ENCODE peak calls at places on chromosomes 12 and 14, in ten cellular contexts. One of them, this sample, is unnamed.

GRCh38 chr14:104297313-104297704 is 158.9 kb downstream of the KIF26A start:
- DNase-seq in right atrium auricular region: no peak
- DNase-seq in pancreas: no peak
- DNase-seq in fibroblast of pulmonary artery: no peak
- DNase-seq in nephron progenitor cell: no peak
- DNase-seq in fibroblast of mammary gland: no peak
- DNase-seq in lower leg skin: no peak
- DNase-seq in GM13976: no peak
- DNase-seq in AG09319: no peak
- DNase-seq in PC-3: no peak
- DNase-seq in this sample: no peak

GRCh38 chr14:68853749-68854148 is 60.9 kb upstream of the ZFP36L1 start:
- DNase-seq in right atrium auricular region: peak; percentile 46
- DNase-seq in pancreas: no peak
- DNase-seq in fibroblast of pulmonary artery: no peak
- DNase-seq in nephron progenitor cell: no peak
- DNase-seq in fibroblast of mammary gland: no peak
- DNase-seq in lower leg skin: no peak
- DNase-seq in GM13976: no peak
- DNase-seq in AG09319: no peak
- DNase-seq in PC-3: peak; percentile 49
- DNase-seq in this sample: no peak

GRCh38 chr14:52283099-52283498 is 15.6 kb downstream of the PTGDR start:
- DNase-seq in right atrium auricular region: no peak
- DNase-seq in pancreas: no peak
- DNase-seq in fibroblast of pulmonary artery: no peak
- DNase-seq in nephron progenitor cell: no peak
- DNase-seq in fibroblast of mammary gland: no peak
- DNase-seq in lower leg skin: no peak
- DNase-seq in GM13976: no peak
- DNase-seq in AG09319: no peak
- DNase-seq in PC-3: peak; percentile 19
- DNase-seq in this sample: no peak

GRCh38 chr14:75088566-75089373 is 19.3 kb downstream of the ZC2HC1C start:
- DNase-seq in right atrium auricular region: no peak
- DNase-seq in pancreas: no peak
- DNase-seq in fibroblast of pulmonary artery: peak; percentile 76
- DNase-seq in nephron progenitor cell: peak; percentile 56
- DNase-seq in fibroblast of mammary gland: peak; percentile 63
- DNase-seq in lower leg skin: peak; percentile 49
- DNase-seq in GM13976: peak; percentile 60
- DNase-seq in AG09319: no peak
- DNase-seq in PC-3: peak; percentile 84
- DNase-seq in this sample: no peak

GRCh38 chr14:83777516-83777915 is 1752.4 kb upstream of the FLRT2 start:
- DNase-seq in right atrium auricular region: no peak
- DNase-seq in pancreas: no peak
- DNase-seq in fibroblast of pulmonary artery: no peak
- DNase-seq in nephron progenitor cell: no peak
- DNase-seq in fibroblast of mammary gland: no peak
- DNase-seq in lower leg skin: no peak
- DNase-seq in GM13976: no peak
- DNase-seq in AG09319: no peak
- DNase-seq in PC-3: no peak
- DNase-seq in this sample: no peak

GRCh38 chr14:61566537-61567225 is 128.6 kb upstream of the HIF1A start:
- DNase-seq in right atrium auricular region: peak; percentile 51
- DNase-seq in pancreas: no peak
- DNase-seq in fibroblast of pulmonary artery: peak; percentile 71
- DNase-seq in nephron progenitor cell: no peak
- DNase-seq in fibroblast of mammary gland: peak; percentile 92
- DNase-seq in lower leg skin: no peak
- DNase-seq in GM13976: no peak
- DNase-seq in AG09319: no peak
- DNase-seq in PC-3: peak; percentile 78
- DNase-seq in this sample: no peak

GRCh38 chr12:32947203-32947795 is 50.7 kb upstream of the PKP2 start:
- DNase-seq in right atrium auricular region: no peak
- DNase-seq in pancreas: no peak
- DNase-seq in fibroblast of pulmonary artery: peak; percentile 31
- DNase-seq in nephron progenitor cell: no peak
- DNase-seq in fibroblast of mammary gland: peak; percentile 2
- DNase-seq in lower leg skin: no peak
- DNase-seq in GM13976: no peak
- DNase-seq in AG09319: no peak
- DNase-seq in PC-3: peak; percentile 72
- DNase-seq in this sample: no peak

GRCh38 chr12:45966486-45966885 is 23.9 kb downstream of the SCAF11 start:
- DNase-seq in right atrium auricular region: no peak
- DNase-seq in pancreas: no peak
- DNase-seq in fibroblast of pulmonary artery: peak; percentile 83
- DNase-seq in nephron progenitor cell: no peak
- DNase-seq in fibroblast of mammary gland: peak; percentile 56
- DNase-seq in lower leg skin: no peak
- DNase-seq in GM13976: no peak
- DNase-seq in AG09319: no peak
- DNase-seq in PC-3: no peak
- DNase-seq in this sample: no peak

GRCh38 chr12:47602949-47603558 is 102.8 kb downstream of the RPAP3 start:
- DNase-seq in right atrium auricular region: no peak
- DNase-seq in pancreas: no peak
- DNase-seq in fibroblast of pulmonary artery: no peak
- DNase-seq in nephron progenitor cell: no peak
- DNase-seq in fibroblast of mammary gland: no peak
- DNase-seq in lower leg skin: no peak
- DNase-seq in GM13976: no peak
- DNase-seq in AG09319: no peak
- DNase-seq in PC-3: no peak
- DNase-seq in this sample: no peak

GRCh38 chr12:124764870-124765570 is 98.6 kb downstream of the SCARB1 start:
- DNase-seq in right atrium auricular region: no peak
- DNase-seq in pancreas: no peak
- DNase-seq in fibroblast of pulmonary artery: peak; percentile 96
- DNase-seq in nephron progenitor cell: no peak
- DNase-seq in fibroblast of mammary gland: peak; percentile 99
- DNase-seq in lower leg skin: peak; percentile 78
- DNase-seq in GM13976: no peak
- DNase-seq in AG09319: peak; percentile 99
- DNase-seq in PC-3: no peak
- DNase-seq in this sample: no peak

GRCh38 chr12:39798977-39799376 is 179.4 kb upstream of the ABCD2 start:
- DNase-seq in right atrium auricular region: no peak
- DNase-seq in pancreas: no peak
- DNase-seq in fibroblast of pulmonary artery: no peak
- DNase-seq in nephron progenitor cell: no peak
- DNase-seq in fibroblast of mammary gland: no peak
- DNase-seq in lower leg skin: no peak
- DNase-seq in GM13976: no peak
- DNase-seq in AG09319: no peak
- DNase-seq in PC-3: no peak
- DNase-seq in this sample: no peak

GRCh38 chr14:65286443-65286842 is 126.1 kb upstream of the FUT8 start:
- DNase-seq in right atrium auricular region: no peak
- DNase-seq in pancreas: no peak
- DNase-seq in fibroblast of pulmonary artery: peak; percentile 30
- DNase-seq in nephron progenitor cell: no peak
- DNase-seq in fibroblast of mammary gland: peak; percentile 42
- DNase-seq in lower leg skin: no peak
- DNase-seq in GM13976: peak; percentile 59
- DNase-seq in AG09319: no peak
- DNase-seq in PC-3: peak; percentile 65
- DNase-seq in this sample: no peak

GRCh38 chr14:36514278-36515104 is 5.5 kb downstream of the NKX2-1 start:
- DNase-seq in right atrium auricular region: no peak
- DNase-seq in pancreas: no peak
- DNase-seq in fibroblast of pulmonary artery: no peak
- DNase-seq in nephron progenitor cell: peak; percentile 19
- DNase-seq in fibroblast of mammary gland: no peak
- DNase-seq in lower leg skin: no peak
- DNase-seq in GM13976: peak; percentile 34
- DNase-seq in AG09319: no peak
- DNase-seq in PC-3: no peak
- DNase-seq in this sample: no peak

GRCh38 chr12:7107181-7108041 is 1.6 kb downstream of the C1RL start:
- DNase-seq in right atrium auricular region: no peak
- DNase-seq in pancreas: no peak
- DNase-seq in fibroblast of pulmonary artery: peak; percentile 26
- DNase-seq in nephron progenitor cell: no peak
- DNase-seq in fibroblast of mammary gland: no peak
- DNase-seq in lower leg skin: no peak
- DNase-seq in GM13976: no peak
- DNase-seq in AG09319: no peak
- DNase-seq in PC-3: peak; percentile 11
- DNase-seq in this sample: no peak

GRCh38 chr12:9820281-9820930 is 6.9 kb upstream of the KLRF1 start:
- DNase-seq in right atrium auricular region: no peak
- DNase-seq in pancreas: no peak
- DNase-seq in fibroblast of pulmonary artery: no peak
- DNase-seq in nephron progenitor cell: no peak
- DNase-seq in fibroblast of mammary gland: no peak
- DNase-seq in lower leg skin: no peak
- DNase-seq in GM13976: no peak
- DNase-seq in AG09319: no peak
- DNase-seq in PC-3: no peak
- DNase-seq in this sample: no peak

GRCh38 chr12:109466821-109467220 is 10.3 kb downstream of the KCTD10 start:
- DNase-seq in right atrium auricular region: no peak
- DNase-seq in pancreas: no peak
- DNase-seq in fibroblast of pulmonary artery: no peak
- DNase-seq in nephron progenitor cell: no peak
- DNase-seq in fibroblast of mammary gland: no peak
- DNase-seq in lower leg skin: no peak
- DNase-seq in GM13976: no peak
- DNase-seq in AG09319: no peak
- DNase-seq in PC-3: no peak
- DNase-seq in this sample: no peak

DNA sequence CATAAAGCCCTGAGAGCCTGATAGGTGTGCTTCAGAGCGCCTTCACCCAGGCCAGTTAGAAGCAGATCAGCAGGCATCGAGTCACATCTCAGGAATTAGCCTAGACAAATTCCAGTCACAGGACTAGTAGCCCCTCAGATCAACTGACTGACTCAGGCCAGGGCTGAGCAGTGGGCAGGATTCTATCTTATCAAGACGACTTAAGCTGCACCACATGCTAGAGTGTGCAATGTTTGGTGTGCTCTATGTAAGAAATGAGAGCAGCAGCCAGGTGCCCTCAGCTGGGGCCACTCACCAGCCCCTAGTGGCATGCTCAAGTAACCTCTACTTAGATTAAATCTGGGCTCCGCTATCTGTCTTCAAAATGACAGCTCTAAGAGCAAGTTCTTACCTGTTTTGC is 19.7 kb upstream of the NGB start:
- DNase-seq in right atrium auricular region: no peak
- DNase-seq in pancreas: no peak
- DNase-seq in fibroblast of pulmonary artery: no peak
- DNase-seq in nephron progenitor cell: no peak
- DNase-seq in fibroblast of mammary gland: no peak
- DNase-seq in lower leg skin: no peak
- DNase-seq in GM13976: no peak
- DNase-seq in AG09319: no peak
- DNase-seq in PC-3: peak; percentile 25
- DNase-seq in this sample: no peak
- TF ChIP-seq CTCF in right atrium auricular region: no peak
- TF ChIP-seq CTCF in pancreas: no peak
- TF ChIP-seq CTCF in fibroblast of pulmonary artery: no peak
- TF ChIP-seq CTCF in nephron progenitor cell: no peak
- TF ChIP-seq CTCF in fibroblast of mammary gland: no peak
- TF ChIP-seq CTCF in lower leg skin: no peak
- TF ChIP-seq CTCF in GM13976: no peak
- TF ChIP-seq CTCF in AG09319: no peak
- TF ChIP-seq CTCF in PC-3: peak; percentile 48
- TF ChIP-seq CTCF in this sample: no peak

DNA sequence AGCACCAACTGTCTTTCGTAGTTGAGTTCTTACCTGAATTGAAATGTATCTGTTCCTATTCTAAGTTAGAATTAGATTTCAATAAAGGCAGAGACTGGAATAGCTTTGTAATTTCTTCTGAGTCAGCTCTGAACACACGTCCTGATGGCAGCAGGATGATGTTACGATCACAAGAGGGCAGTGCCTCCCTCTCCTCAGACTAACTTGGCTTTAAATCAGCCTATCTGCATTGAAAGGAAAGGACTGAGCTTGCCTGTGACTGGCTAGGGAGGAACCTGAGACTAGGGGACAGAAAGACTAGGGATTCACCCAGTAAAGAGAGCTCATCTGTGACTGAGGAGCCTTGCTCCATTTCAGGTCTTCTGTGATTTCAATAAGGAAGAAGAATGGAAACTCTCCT is 323.7 kb upstream of the OR4E1 start:
- DNase-seq in right atrium auricular region: no peak
- DNase-seq in pancreas: no peak
- DNase-seq in fibroblast of pulmonary artery: no peak
- DNase-seq in nephron progenitor cell: no peak
- DNase-seq in fibroblast of mammary gland: peak; percentile 1
- DNase-seq in lower leg skin: no peak
- DNase-seq in GM13976: no peak
- DNase-seq in AG09319: no peak
- DNase-seq in PC-3: peak; percentile 62
- DNase-seq in this sample: no peak
- TF ChIP-seq CTCF in right atrium auricular region: no peak
- TF ChIP-seq CTCF in pancreas: no peak
- TF ChIP-seq CTCF in fibroblast of pulmonary artery: peak; percentile 6
- TF ChIP-seq CTCF in nephron progenitor cell: no peak
- TF ChIP-seq CTCF in fibroblast of mammary gland: peak; percentile 8
- TF ChIP-seq CTCF in lower leg skin: no peak
- TF ChIP-seq CTCF in GM13976: no peak
- TF ChIP-seq CTCF in AG09319: no peak
- TF ChIP-seq CTCF in PC-3: peak; percentile 56
- TF ChIP-seq CTCF in this sample: no peak

DNA sequence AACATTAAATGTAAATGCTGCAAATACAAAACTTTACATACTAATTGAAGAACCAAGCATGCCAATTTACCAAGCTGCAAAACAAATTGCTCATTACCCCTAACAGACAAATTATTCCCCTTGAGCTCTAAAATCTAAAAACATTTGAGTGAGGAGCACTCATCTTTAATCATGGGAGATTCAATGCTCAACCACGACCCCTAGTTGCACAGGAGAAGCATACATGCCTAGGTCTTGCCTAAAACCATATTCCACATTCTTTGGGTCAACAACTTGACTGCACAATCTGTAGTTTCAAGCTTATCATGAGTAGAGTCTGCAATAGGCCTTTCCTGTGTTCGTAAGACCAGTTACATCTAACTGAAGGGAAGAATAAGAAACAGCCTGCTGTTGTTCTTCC is 69.7 kb downstream of the MGAT4C start:
- DNase-seq in right atrium auricular region: no peak
- DNase-seq in pancreas: no peak
- DNase-seq in fibroblast of pulmonary artery: no peak
- DNase-seq in nephron progenitor cell: no peak
- DNase-seq in fibroblast of mammary gland: peak; percentile 30
- DNase-seq in lower leg skin: no peak
- DNase-seq in GM13976: no peak
- DNase-seq in AG09319: no peak
- DNase-seq in PC-3: peak; percentile 34
- DNase-seq in this sample: no peak
- TF ChIP-seq CTCF in right atrium auricular region: no peak
- TF ChIP-seq CTCF in pancreas: no peak
- TF ChIP-seq CTCF in fibroblast of pulmonary artery: peak; percentile 22
- TF ChIP-seq CTCF in nephron progenitor cell: no peak
- TF ChIP-seq CTCF in fibroblast of mammary gland: peak; percentile 36
- TF ChIP-seq CTCF in lower leg skin: no peak
- TF ChIP-seq CTCF in GM13976: no peak
- TF ChIP-seq CTCF in AG09319: no peak
- TF ChIP-seq CTCF in PC-3: peak; percentile 69
- TF ChIP-seq CTCF in this sample: no peak

GRCh38 chr14:77023001-77023996 is 5.2 kb downstream of the IRF2BPL start:
- DNase-seq in right atrium auricular region: no peak
- DNase-seq in pancreas: peak; percentile 76
- DNase-seq in fibroblast of pulmonary artery: peak; percentile 57
- DNase-seq in nephron progenitor cell: no peak
- DNase-seq in fibroblast of mammary gland: no peak
- DNase-seq in lower leg skin: no peak
- DNase-seq in GM13976: no peak
- DNase-seq in AG09319: no peak
- DNase-seq in PC-3: peak; percentile 61
- DNase-seq in this sample: no peak
- TF ChIP-seq CTCF in right atrium auricular region: no peak
- TF ChIP-seq CTCF in pancreas: no peak
- TF ChIP-seq CTCF in fibroblast of pulmonary artery: peak; percentile 36
- TF ChIP-seq CTCF in nephron progenitor cell: no peak
- TF ChIP-seq CTCF in fibroblast of mammary gland: peak; percentile 6
- TF ChIP-seq CTCF in lower leg skin: no peak
- TF ChIP-seq CTCF in GM13976: no peak
- TF ChIP-seq CTCF in AG09319: peak; percentile 32
- TF ChIP-seq CTCF in PC-3: peak; percentile 35
- TF ChIP-seq CTCF in this sample: no peak